ENCODE peak calls at places on chromosomes 6 and 20, in six cellular contexts. C is T-helper 9 cell; U is ELR; R is mesendoderm; E is A673; Z is CD4-positive, alpha-beta T cell. B is an unnamed sample.

GRCh38 chr20:58945967-58946631 is 35.0 kb upstream of the NELFCD start:
- DNase-seq in C (no peak), E (no peak), U (no peak), R (no peak), Z (no peak), B (no peak)

GRCh38 chr6:53390010-53390409 is 41.3 kb upstream of the ELOVL5 start:
- DNase-seq in U (no peak), Z (no peak), E (no peak), C (no peak), R (no peak), B (no peak)

GRCh38 chr20:3563548-3564177 is 92.8 kb downstream of the ATRN start:
- DNase-seq in U (peak), R (peak), C (no peak), E (peak), Z (no peak), B (peak)

GRCh38 chr6:113122060-113122459 is 735.1 kb upstream of the MARCKS start:
- DNase-seq in R (peak), U (peak), E (peak), C (no peak), Z (no peak), B (peak)

GRCh38 chr6:87747646-87748045 is 45.6 kb upstream of the AKIRIN2 start:
- DNase-seq in E (no peak), C (no peak), U (no peak), Z (no peak), R (no peak), B (no peak)

GRCh38 chr6:148750826-148751225 is 4.0 kb downstream of the UST start:
- DNase-seq in C (no peak), E (no peak), Z (no peak), R (no peak), U (no peak), B (peak)

GRCh38 chr6:95185874-95186273 is 391.5 kb upstream of the MANEA start:
- DNase-seq in U (no peak), C (no peak), R (no peak), Z (no peak), E (no peak), B (no peak)

GRCh38 chr6:100379386-100379785 is 85.3 kb downstream of the SIM1 start:
- DNase-seq in E (no peak), Z (no peak), U (no peak), R (no peak), C (no peak), B (no peak)

GRCh38 chr6:14889698-14890593 is 355.9 kb upstream of the JARID2 start:
- DNase-seq in Z (no peak), R (no peak), E (no peak), C (no peak), U (no peak), B (no peak)

GRCh38 chr20:21981179-21981578 is 275.7 kb downstream of the PAX1 start:
- DNase-seq in C (no peak), R (no peak), U (no peak), E (no peak), Z (no peak), B (no peak)

GRCh38 chr20:34045930-34046329 is 52.2 kb downstream of the RALY start:
- DNase-seq in U (no peak), C (no peak), E (no peak), Z (no peak), R (no peak), B (no peak)

GRCh38 chr6:73695619-73696421 is at the start of gene CD109:
- DNase-seq in R (peak), C (no peak), U (peak), E (peak), Z (peak), B (peak)

GRCh38 chr20:50295762-50296449 is 105.3 kb downstream of the CEBPB start:
- DNase-seq in U (no peak), R (no peak), Z (no peak), E (no peak), C (no peak), B (no peak)

GRCh38 chr20:8764289-8764962 is 304.5 kb upstream of the PLCB4 start:
- DNase-seq in R (no peak), U (no peak), C (no peak), Z (no peak), E (peak), B (peak)

GRCh38 chr6:45115696-45116095 is 212.4 kb upstream of the RUNX2 start:
- DNase-seq in U (peak), Z (no peak), C (no peak), E (no peak), R (no peak), B (no peak)

GRCh38 chr6:12296255-12296573 is 6.1 kb downstream of the EDN1 start:
- DNase-seq in C (no peak), E (no peak), U (peak), Z (no peak), R (peak), B (peak)

GRCh38 chr6:109456710-109457595 is 1.4 kb upstream of the MICAL1 start:
- DNase-seq in Z (no peak), C (no peak), U (peak), E (no peak), R (no peak), B (peak)

GRCh38 chr6:35969676-35970075 is 48.8 kb upstream of the SRPK1 start:
- DNase-seq in R (no peak), Z (no peak), U (no peak), C (no peak), E (no peak), B (no peak)

GRCh38 chr6:127191716-127192115 is 73.2 kb downstream of the RSPO3 start:
- DNase-seq in E (no peak), C (no peak), Z (no peak), R (no peak), U (peak), B (no peak)

GRCh38 chr20:49549806-49550551 is 18.0 kb downstream of the PTGIS start:
- DNase-seq in E (no peak), U (no peak), C (no peak), R (no peak), Z (no peak), B (no peak)

GRCh38 chr6:19394051-19394450 is 443.1 kb upstream of the ID4 start:
- DNase-seq in U (no peak), E (no peak), C (no peak), Z (no peak), R (no peak), B (no peak)

GRCh38 chr6:137724495-137725211 is 142.4 kb upstream of the TNFAIP3 start:
- DNase-seq in R (no peak), E (no peak), C (no peak), Z (no peak), U (no peak), B (no peak)

GRCh38 chr20:36474563-36474962 is 66.8 kb upstream of the MYL9 start:
- DNase-seq in R (no peak), C (no peak), U (peak), E (no peak), Z (no peak), B (no peak)

GRCh38 chr6:122799916-122800701 is 11.1 kb downstream of the SMPDL3A start:
- DNase-seq in Z (no peak), E (no peak), R (no peak), U (peak), C (no peak), B (peak)

GRCh38 chr6:84371681-84372080 is 144.2 kb upstream of the CEP162 start:
- DNase-seq in R (no peak), C (no peak), E (no peak), U (no peak), Z (no peak), B (no peak)

GRCh38 chr6:168950500-168951223 is 303.0 kb downstream of the THBS2 start:
- DNase-seq in U (no peak), C (no peak), E (no peak), R (no peak), Z (no peak), B (no peak)

GRCh38 chr6:69179681-69180080 is 544.6 kb downstream of the ADGRB3 start:
- DNase-seq in R (peak), U (peak), E (peak), Z (no peak), C (no peak), B (peak)

GRCh38 chr20:41316009-41316408 is 1.5 kb downstream of the ZHX3 start:
- DNase-seq in E (no peak), U (peak), Z (no peak), R (no peak), C (no peak), B (no peak)

GRCh38 chr6:96742702-96743101 is 94.6 kb downstream of the GPR63 start:
- DNase-seq in Z (no peak), C (no peak), U (no peak), E (no peak), R (no peak), B (no peak)

GRCh38 chr6:49555951-49556350 is 5.5 kb downstream of the C6orf141 start:
- DNase-seq in R (no peak), E (peak), U (no peak), Z (no peak), C (no peak), B (peak)

GRCh38 chr6:85680388-85680787 is 37.7 kb upstream of the SYNCRIP start:
- DNase-seq in R (no peak), C (no peak), U (no peak), Z (no peak), E (no peak), B (no peak)

GRCh38 chr6:108762394-108762793 is 85.8 kb upstream of the ARMC2 start:
- DNase-seq in E (no peak), R (no peak), C (no peak), Z (no peak), U (no peak), B (no peak)

GRCh38 chr6:46921059-46921458 is 679 bp downstream of the ADGRF5 start:
- DNase-seq in Z (no peak), U (no peak), C (no peak), R (no peak), E (no peak), B (no peak)